ENCODE peak calls at places on chromosomes 11 and 22, in four cellular contexts. One of them, this sample, is unnamed.
A peak's percentile ranks its signal among the peaks of the same experiment; 100 is the strongest.

GRCh38 chr22:43436536-43437267 is 24.9 kb downstream of the MPPED1 start:
- DNase-seq in right lobe of liver: peak; percentile 56
- DNase-seq in GM12878: no peak
- DNase-seq in uterus: no peak
- DNase-seq in this sample: peak; percentile 19

GRCh38 chr22:45503071-45503815 is 560 bp downstream of the FBLN1 start:
- DNase-seq in right lobe of liver: no peak
- DNase-seq in GM12878: no peak
- DNase-seq in uterus: no peak
- DNase-seq in this sample: no peak

GRCh38 chr11:73359930-73360742 is 16.1 kb upstream of the RELT start:
- DNase-seq in right lobe of liver: no peak
- DNase-seq in GM12878: no peak
- DNase-seq in uterus: no peak
- DNase-seq in this sample: no peak

GRCh38 chr22:18103527-18104269 is 6.9 kb upstream of the TUBA8 start:
- DNase-seq in right lobe of liver: no peak
- DNase-seq in GM12878: peak; percentile 65
- DNase-seq in uterus: no peak
- DNase-seq in this sample: no peak

GRCh38 chr11:80831374-80831773 is 1390.5 kb upstream of the TENM4 start:
- DNase-seq in right lobe of liver: no peak
- DNase-seq in GM12878: no peak
- DNase-seq in uterus: no peak
- DNase-seq in this sample: no peak

GRCh38 chr11:92697461-92698314 is 271.8 kb upstream of the MTNR1B start:
- DNase-seq in right lobe of liver: no peak
- DNase-seq in GM12878: no peak
- DNase-seq in uterus: no peak
- DNase-seq in this sample: no peak

GRCh38 chr22:20647586-20648305 is 126.2 kb upstream of the SERPIND1 start:
- DNase-seq in right lobe of liver: peak; percentile 15
- DNase-seq in GM12878: no peak
- DNase-seq in uterus: no peak
- DNase-seq in this sample: no peak

GRCh38 chr22:19125011-19125410 is 2.8 kb upstream of the DGCR2 start:
- DNase-seq in right lobe of liver: no peak
- DNase-seq in GM12878: no peak
- DNase-seq in uterus: no peak
- DNase-seq in this sample: no peak

GRCh38 chr11:65651589-65652510 is 10.9 kb downstream of the RELA start:
- DNase-seq in right lobe of liver: peak; percentile 72
- DNase-seq in GM12878: no peak
- DNase-seq in uterus: peak; percentile 61
- DNase-seq in this sample: peak; percentile 47

GRCh38 chr22:37079668-37080171 is 28.2 kb downstream of the KCTD17 start:
- DNase-seq in right lobe of liver: no peak
- DNase-seq in GM12878: no peak
- DNase-seq in uterus: no peak
- DNase-seq in this sample: peak; percentile 27

GRCh38 chr22:40898850-40899357 is 37.0 kb upstream of the DNAJB7 start:
- DNase-seq in right lobe of liver: no peak
- DNase-seq in GM12878: peak; percentile 44
- DNase-seq in uterus: no peak
- DNase-seq in this sample: no peak

GRCh38 chr11:74780277-74780870 is 31.7 kb downstream of the RNF169 start:
- DNase-seq in right lobe of liver: no peak
- DNase-seq in GM12878: no peak
- DNase-seq in uterus: no peak
- DNase-seq in this sample: no peak

GRCh38 chr11:65492637-65493366 is 6.0 kb upstream of the MALAT1 start:
- DNase-seq in right lobe of liver: peak; percentile 74
- DNase-seq in GM12878: peak; percentile 68
- DNase-seq in uterus: peak; percentile 97
- DNase-seq in this sample: peak; percentile 95

GRCh38 chr11:14342906-14343305 is 16.1 kb downstream of the RRAS2 start:
- DNase-seq in right lobe of liver: no peak
- DNase-seq in GM12878: no peak
- DNase-seq in uterus: no peak
- DNase-seq in this sample: no peak

GRCh38 chr11:32224580-32224979 is 133.7 kb downstream of the RCN1 start:
- DNase-seq in right lobe of liver: no peak
- DNase-seq in GM12878: no peak
- DNase-seq in uterus: no peak
- DNase-seq in this sample: no peak

GRCh38 chr22:22773427-22773826 is 114.2 kb upstream of the IGLL5 start:
- DNase-seq in right lobe of liver: no peak
- DNase-seq in GM12878: no peak
- DNase-seq in uterus: no peak
- DNase-seq in this sample: no peak

GRCh38 chr11:109747839-109748238 is 325.8 kb downstream of the C11orf87 start:
- DNase-seq in right lobe of liver: no peak
- DNase-seq in GM12878: no peak
- DNase-seq in uterus: no peak
- DNase-seq in this sample: no peak

GRCh38 chr11:45641961-45642360 is 23.5 kb downstream of the CHST1 start:
- DNase-seq in right lobe of liver: no peak
- DNase-seq in GM12878: no peak
- DNase-seq in uterus: no peak
- DNase-seq in this sample: no peak

GRCh38 chr22:27754247-27754887 is 47.2 kb downstream of the MN1 start:
- DNase-seq in right lobe of liver: no peak
- DNase-seq in GM12878: no peak
- DNase-seq in uterus: no peak
- DNase-seq in this sample: no peak

GRCh38 chr11:68889948-68890446 is 13.6 kb downstream of the MRPL21 start:
- DNase-seq in right lobe of liver: no peak
- DNase-seq in GM12878: no peak
- DNase-seq in uterus: peak; percentile 82
- DNase-seq in this sample: peak; percentile 22

GRCh38 chr11:76268498-76268897 is 62.2 kb upstream of the WNT11 start:
- DNase-seq in right lobe of liver: no peak
- DNase-seq in GM12878: no peak
- DNase-seq in uterus: no peak
- DNase-seq in this sample: no peak

GRCh38 chr11:126917531-126918204 is 82.9 kb downstream of the KIRREL3 start:
- DNase-seq in right lobe of liver: no peak
- DNase-seq in GM12878: peak; percentile 65
- DNase-seq in uterus: no peak
- DNase-seq in this sample: no peak

GRCh38 chr11:34546511-34547206 is 33.1 kb upstream of the ELF5 start:
- DNase-seq in right lobe of liver: no peak
- DNase-seq in GM12878: no peak
- DNase-seq in uterus: no peak
- DNase-seq in this sample: no peak

GRCh38 chr11:67356867-67357561 is 3.7 kb upstream of the POLD4 start:
- DNase-seq in right lobe of liver: no peak
- DNase-seq in GM12878: no peak
- DNase-seq in uterus: peak; percentile 74
- DNase-seq in this sample: peak; percentile 77

GRCh38 chr11:36394056-36394455 is 98.0 kb downstream of the PRR5L start:
- DNase-seq in right lobe of liver: peak; percentile 5
- DNase-seq in GM12878: no peak
- DNase-seq in uterus: no peak
- DNase-seq in this sample: no peak

GRCh38 chr11:64102005-64102738 is 63.7 kb downstream of the MACROD1 start:
- DNase-seq in right lobe of liver: no peak
- DNase-seq in GM12878: no peak
- DNase-seq in uterus: no peak
- DNase-seq in this sample: peak; percentile 58

GRCh38 chr11:43947003-43947500 is 4.6 kb downstream of the C11orf96 start:
- DNase-seq in right lobe of liver: no peak
- DNase-seq in GM12878: no peak
- DNase-seq in uterus: peak; percentile 61
- DNase-seq in this sample: no peak
- TF ChIP-seq CTCF in right lobe of liver: peak; percentile 27
- TF ChIP-seq CTCF in GM12878: peak; percentile 12
- TF ChIP-seq CTCF in uterus: peak; percentile 38
- TF ChIP-seq CTCF in this sample: no peak

DNA sequence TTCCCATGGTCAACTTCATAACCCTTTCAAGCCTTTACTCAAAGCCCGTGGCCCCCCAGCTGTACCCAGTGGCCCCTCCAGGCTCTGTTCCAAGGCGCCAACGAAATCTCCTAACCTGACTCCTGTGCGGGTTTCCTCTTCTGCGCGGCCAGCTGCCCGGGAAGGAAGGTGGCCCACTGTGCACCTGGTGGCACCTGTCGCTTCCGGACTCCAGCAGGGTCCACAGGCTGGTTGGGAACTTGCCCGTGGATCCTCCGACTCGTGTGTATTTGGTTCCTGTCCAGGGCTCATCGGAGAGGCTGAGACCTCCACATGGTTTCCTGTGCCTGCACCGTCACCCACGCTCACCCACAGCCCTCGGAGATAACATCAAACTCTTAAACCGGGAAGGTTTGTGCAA is 335.4 kb downstream of the BRD1 start:
- DNase-seq in right lobe of liver: no peak
- DNase-seq in GM12878: no peak
- DNase-seq in uterus: no peak
- DNase-seq in this sample: no peak
- H3K9me3 ChIP-seq in right lobe of liver: no peaks in the 10 kb centered on the region
- H3K9me3 ChIP-seq in GM12878: no peaks in the 10 kb centered on the region
- H3K9me3 ChIP-seq in uterus: peaks cover 5% of the 10 kb centered on the region
- H3K9me3 ChIP-seq in this sample: no peaks in the 10 kb centered on the region

GRCh38 chr22:35752833-35753189 is 35.1 kb downstream of the APOL5 start:
- DNase-seq in right lobe of liver: no peak
- DNase-seq in GM12878: no peak
- DNase-seq in uterus: no peak
- DNase-seq in this sample: no peak
- H3K4me3 ChIP-seq in right lobe of liver: no peak overlapping the region
- H3K4me3 ChIP-seq in GM12878: no peak overlapping the region
- H3K4me3 ChIP-seq in uterus: no peak overlapping the region
- H3K4me3 ChIP-seq in this sample: no peak overlapping the region

DNA sequence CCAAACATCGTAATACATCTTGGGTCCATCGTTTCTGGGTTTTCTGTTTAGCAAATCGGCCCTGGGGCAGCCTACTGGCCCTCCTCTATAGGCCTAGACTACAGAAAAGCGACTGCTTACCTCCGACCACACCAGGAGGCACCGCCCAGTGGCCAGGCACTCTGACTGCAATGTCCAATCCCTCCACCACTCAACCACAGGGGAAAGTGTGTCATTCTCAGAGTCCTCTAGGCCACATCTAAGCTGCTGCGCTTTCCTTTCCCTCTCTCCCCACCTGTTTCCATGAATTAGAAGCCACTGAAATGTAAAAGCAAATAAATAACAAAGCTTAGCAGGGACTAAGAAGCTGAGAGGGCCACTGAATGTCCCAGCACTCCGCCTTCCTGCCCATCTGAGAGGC is 50.2 kb upstream of the FLI1 start:
- DNase-seq in right lobe of liver: no peak
- DNase-seq in GM12878: no peak
- DNase-seq in uterus: no peak
- DNase-seq in this sample: no peak
- TF ChIP-seq CTCF in right lobe of liver: no peak
- TF ChIP-seq CTCF in GM12878: peak; percentile 8
- TF ChIP-seq CTCF in uterus: no peak
- TF ChIP-seq CTCF in this sample: no peak